ENCODE peak calls at places on chromosome 4, in nine cellular contexts. D, F, G, J, Q, H, X, R and C are unnamed samples.

GRCh38 chr4:183142566-183143545 is 43.8 kb downstream of the WWC2 start:
- DNase-seq in H (no peak), R (peak; percentile 36), J (no peak), D (no peak), X (peak; percentile 82), F (peak; percentile 88), G (peak; percentile 62), Q (no peak), C (peak; percentile 69)

GRCh38 chr4:139611391-139611790 is 54.2 kb upstream of the MGST2 start:
- DNase-seq in R (no peak), G (no peak), H (no peak), J (no peak), Q (no peak), X (no peak), D (no peak), F (no peak), C (no peak)

GRCh38 chr4:146522098-146522861 is 540 bp upstream of the SLC10A7 start:
- DNase-seq in G (peak; percentile 91), X (peak; percentile 93), F (peak; percentile 93), D (peak; percentile 76), J (peak; percentile 94), H (peak; percentile 92), R (peak; percentile 90), Q (peak; percentile 89), C (peak; percentile 98)

GRCh38 chr4:123217676-123218075 is 178.9 kb upstream of the SPRY1 start:
- DNase-seq in J (no peak), H (no peak), X (no peak), F (no peak), D (no peak), R (no peak), G (no peak), Q (no peak), C (no peak)

GRCh38 chr4:186204103-186204559 is 12.8 kb downstream of the CYP4V2 start:
- DNase-seq in R (no peak), X (no peak), D (no peak), F (peak; percentile 66), H (peak; percentile 50), G (peak; percentile 57), J (peak; percentile 69), Q (peak; percentile 41), C (peak; percentile 84)

GRCh38 chr4:106104276-106104675 is 209.0 kb downstream of the NPNT start:
- DNase-seq in G (no peak), D (no peak), X (no peak), R (no peak), J (no peak), Q (no peak), H (no peak), F (no peak), C (no peak)

GRCh38 chr4:131337956-131338355 is 1811.1 kb upstream of the PCDH10 start:
- DNase-seq in D (no peak), F (no peak), X (no peak), G (no peak), Q (no peak), J (no peak), R (no peak), H (no peak), C (no peak)

GRCh38 chr4:7708238-7708637 is 231.4 kb downstream of the AFAP1 start:
- DNase-seq in X (no peak), D (no peak), G (no peak), Q (no peak), R (no peak), H (no peak), J (no peak), F (no peak), C (no peak)

GRCh38 chr4:128866281-128866680 is 56.8 kb downstream of the JADE1 start:
- DNase-seq in Q (no peak), R (no peak), H (no peak), F (no peak), G (no peak), X (no peak), D (no peak), J (no peak), C (no peak)

GRCh38 chr4:836003-836511 is 10.1 kb upstream of the CPLX1 start:
- DNase-seq in H (no peak), X (no peak), J (no peak), D (no peak), F (no peak), G (no peak), Q (no peak), R (no peak), C (no peak)

GRCh38 chr4:181647396-181648107 is 595.6 kb upstream of the TENM3 start:
- DNase-seq in F (no peak), D (no peak), R (no peak), Q (no peak), J (no peak), H (no peak), G (no peak), X (no peak), C (no peak)

GRCh38 chr4:104129243-104129642 is 365.5 kb downstream of the CXXC4 start:
- DNase-seq in Q (no peak), H (no peak), F (no peak), R (no peak), X (no peak), G (no peak), J (no peak), D (no peak), C (no peak)

GRCh38 chr4:122045533-122045932 is 93.7 kb upstream of the TRPC3 start:
- DNase-seq in D (no peak), G (peak; percentile 94), X (peak; percentile 36), H (no peak), F (no peak), J (no peak), R (no peak), Q (no peak), C (no peak)

GRCh38 chr4:101347557-101348366 is 436 bp upstream of the PPP3CA start:
- DNase-seq in X (peak; percentile 99), J (peak; percentile 99), Q (peak; percentile 100), D (peak; percentile 77), F (peak; percentile 100), G (peak; percentile 98), H (peak; percentile 99), R (peak; percentile 100), C (peak; percentile 98)
- TF ChIP-seq POLR2A in X (no peak), J (peak; percentile 72), Q (no peak), D (peak; percentile 45), F (peak; percentile 62), G (peak; percentile 96), H (peak; percentile 64), R (peak; percentile 82), C (no peak)

DNA sequence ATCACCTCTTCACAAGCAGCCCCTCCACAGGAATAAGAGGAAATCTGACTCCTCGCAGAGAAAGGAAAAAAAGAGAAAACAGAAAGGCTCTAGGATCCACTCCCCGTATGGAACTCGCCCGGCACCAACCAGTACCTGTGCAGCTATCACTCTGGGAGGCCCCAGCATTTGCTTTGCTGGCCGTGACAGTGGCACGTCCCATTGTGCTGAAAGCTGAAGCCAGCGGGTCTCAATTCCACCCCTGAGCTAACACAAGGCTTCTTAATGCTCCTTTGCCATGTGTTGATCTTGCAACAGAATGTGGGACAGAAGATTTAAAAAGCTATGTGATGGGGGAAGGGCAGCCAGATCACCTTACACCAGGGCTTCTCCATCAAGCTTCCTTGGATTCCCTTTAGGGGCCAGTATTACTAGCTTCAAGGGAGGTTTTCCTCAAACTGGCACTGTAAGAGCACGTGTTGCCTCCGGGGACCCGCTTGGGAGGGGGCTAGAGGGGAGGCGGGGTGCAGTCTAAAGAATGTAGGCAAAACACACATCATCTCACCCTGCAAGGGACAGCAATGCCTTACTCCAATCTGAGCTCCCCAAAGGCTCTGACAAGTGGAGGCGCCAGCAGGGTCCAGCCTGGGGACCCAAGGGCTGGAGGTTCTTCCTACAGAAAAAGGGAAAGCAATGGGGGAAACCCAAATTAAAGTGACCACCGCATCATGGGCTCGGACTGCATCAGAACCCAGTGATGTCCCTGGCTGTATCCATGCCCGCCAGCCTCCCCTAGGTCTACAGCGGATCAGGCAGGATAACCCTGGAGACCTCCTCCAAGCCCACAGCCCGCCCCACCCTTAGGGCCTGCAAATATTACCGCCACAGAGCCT is 1.2 kb downstream of the USP46 start:
- DNase-seq in J (peak; percentile 40), H (peak; percentile 21), F (peak; percentile 28), X (no peak), R (peak; percentile 13), G (peak; percentile 47), Q (no peak), D (no peak), C (peak; percentile 84)
- H3K4me3 ChIP-seq in J (peak overlapping the region; percentile 83), H (peak overlapping the region; percentile 89), F (peak overlapping the region; percentile 90), X (peak overlapping the region; percentile 95), R (peak overlapping the region; percentile 91), G (no peak overlapping the region), Q (peak overlapping the region; percentile 89), D (peak overlapping the region; percentile 82), C (peak overlapping the region; percentile 74)

GRCh38 chr4:82851902-82852750 is 38.8 kb downstream of the SEC31A start:
- DNase-seq in D (no peak), F (no peak), R (no peak), G (no peak), H (no peak), Q (no peak), J (no peak), X (no peak), C (no peak)

GRCh38 chr4:82850684-82851083 is 40.3 kb downstream of the SEC31A start:
- DNase-seq in D (no peak), Q (no peak), J (no peak), H (no peak), F (no peak), R (no peak), X (no peak), G (no peak), C (no peak)

GRCh38 chr4:82848706-82849105 is 42.2 kb downstream of the SEC31A start:
- DNase-seq in J (no peak), D (no peak), H (no peak), F (no peak), G (no peak), Q (no peak), X (no peak), R (no peak), C (no peak)

GRCh38 chr4:82851318-82851717 is 39.6 kb downstream of the SEC31A start:
- DNase-seq in D (no peak), F (no peak), R (no peak), X (no peak), G (no peak), J (no peak), H (no peak), Q (no peak), C (no peak)

GRCh38 chr4:82852751-82853053 is 38.3 kb downstream of the SEC31A start:
- DNase-seq in G (no peak), D (no peak), X (no peak), Q (no peak), H (no peak), F (no peak), J (no peak), R (no peak), C (no peak)
- TF ChIP-seq CTCF in G (no peak), D (no peak), X (no peak), Q (peak; percentile 6), H (no peak), F (no peak), J (no peak), R (no peak), C (no peak)

DNA sequence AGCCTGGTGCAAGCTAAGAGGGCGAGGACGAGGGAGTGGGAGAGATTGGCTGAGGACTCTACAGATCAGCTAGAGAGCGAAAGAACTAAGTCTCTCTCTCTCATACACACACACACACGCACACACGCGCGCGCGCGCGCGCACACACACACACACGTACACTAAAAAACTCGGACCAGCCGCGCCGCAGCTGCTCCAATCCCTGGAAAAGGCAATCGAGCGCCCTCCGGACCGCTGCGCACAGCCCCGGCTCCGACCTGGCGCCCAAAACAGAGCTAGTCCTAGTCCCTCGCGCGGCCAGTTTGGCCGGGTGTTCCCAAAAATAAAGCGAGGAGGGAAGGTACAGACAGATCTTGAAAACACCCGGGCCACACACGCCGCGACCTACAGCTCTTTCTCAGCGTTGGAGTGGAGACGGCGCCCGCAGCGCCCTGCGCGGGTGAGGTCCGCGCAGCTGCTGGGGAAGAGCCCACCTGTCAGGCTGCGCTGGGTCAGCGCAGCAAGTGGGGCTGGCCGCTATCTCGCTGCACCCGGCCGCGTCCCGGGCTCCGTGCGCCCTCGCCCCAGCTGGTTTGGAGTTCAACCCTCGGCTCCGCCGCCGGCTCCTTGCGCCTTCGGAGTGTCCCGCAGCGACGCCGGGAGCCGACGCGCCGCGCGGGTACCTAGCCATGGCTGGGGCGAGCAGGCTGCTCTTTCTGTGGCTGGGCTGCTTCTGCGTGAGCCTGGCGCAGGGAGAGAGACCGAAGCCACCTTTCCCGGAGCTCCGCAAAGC is at the start of gene BMP3:
- DNase-seq in G (peak; percentile 6), R (peak; percentile 10), Q (no peak), X (no peak), J (peak; percentile 38), H (no peak), D (no peak), F (no peak), C (no peak)
- TF ChIP-seq POLR2A in G (no peak), R (no peak), Q (no peak), X (no peak), J (no peak), H (no peak), D (no peak), F (no peak), C (no peak)